ENCODE peak calls at places on chromosomes 6 and 20, in six cellular contexts. P, H, Q, I, R and O are unnamed samples.

GRCh38 chr6:53338304-53338703 is 10.4 kb downstream of the ELOVL5 start:
- DNase-seq in P (no peak), H (no peak), Q (no peak), I (no peak), R (no peak), O (no peak)

GRCh38 chr6:70586114-70586513 is 19.4 kb downstream of the SDHAF4 start:
- DNase-seq in P (no peak), H (no peak), Q (no peak), I (no peak), R (no peak), O (no peak)

GRCh38 chr20:24768977-24769675 is 179.9 kb upstream of the CST7 start:
- DNase-seq in P (no peak), H (no peak), Q (no peak), I (no peak), R (no peak), O (no peak)

GRCh38 chr6:165325609-165326008 is 16.2 kb upstream of the C6orf118 start:
- DNase-seq in P (no peak), H (no peak), Q (no peak), I (no peak), R (no peak), O (no peak)

GRCh38 chr20:57435498-57436222 is 44.5 kb downstream of the RBM38 start:
- DNase-seq in P (no peak), H (peak; percentile 60), Q (no peak), I (peak; percentile 79), R (peak; percentile 98), O (no peak)

GRCh38 chr6:42110683-42111082 is 31.7 kb downstream of the C6orf132 start:
- DNase-seq in P (no peak), H (no peak), Q (no peak), I (no peak), R (no peak), O (no peak)

GRCh38 chr20:46799781-46800180 is 90.3 kb downstream of the SLC2A10 start:
- DNase-seq in P (no peak), H (no peak), Q (no peak), I (no peak), R (no peak), O (no peak)

GRCh38 chr6:56361812-56362211 is 114.4 kb upstream of the COL21A1 start:
- DNase-seq in P (no peak), H (peak; percentile 30), Q (no peak), I (no peak), R (no peak), O (peak; percentile 93)

GRCh38 chr20:43563429-43563828 is 4.6 kb downstream of the SGK2 start:
- DNase-seq in P (no peak), H (no peak), Q (no peak), I (no peak), R (no peak), O (no peak)

GRCh38 chr6:37698264-37699137 is 818 bp upstream of the MDGA1 start:
- DNase-seq in P (peak; percentile 64), H (no peak), Q (peak; percentile 70), I (peak; percentile 53), R (peak; percentile 46), O (peak; percentile 53)

GRCh38 chr6:2237001-2237400 is 8.4 kb downstream of the GMDS start:
- DNase-seq in P (peak; percentile 90), H (peak; percentile 94), Q (peak; percentile 86), I (no peak), R (peak; percentile 88), O (peak; percentile 87)

GRCh38 chr6:2232445-2232844 is 13.0 kb downstream of the GMDS start:
- DNase-seq in P (no peak), H (no peak), Q (no peak), I (no peak), R (no peak), O (no peak)

GRCh38 chr6:2231438-2231837 is 14.0 kb downstream of the GMDS start:
- DNase-seq in P (no peak), H (peak; percentile 72), Q (no peak), I (no peak), R (no peak), O (no peak)

GRCh38 chr6:2240961-2241360 is 4.4 kb downstream of the GMDS start:
- DNase-seq in P (no peak), H (no peak), Q (no peak), I (no peak), R (no peak), O (no peak)

DNA sequence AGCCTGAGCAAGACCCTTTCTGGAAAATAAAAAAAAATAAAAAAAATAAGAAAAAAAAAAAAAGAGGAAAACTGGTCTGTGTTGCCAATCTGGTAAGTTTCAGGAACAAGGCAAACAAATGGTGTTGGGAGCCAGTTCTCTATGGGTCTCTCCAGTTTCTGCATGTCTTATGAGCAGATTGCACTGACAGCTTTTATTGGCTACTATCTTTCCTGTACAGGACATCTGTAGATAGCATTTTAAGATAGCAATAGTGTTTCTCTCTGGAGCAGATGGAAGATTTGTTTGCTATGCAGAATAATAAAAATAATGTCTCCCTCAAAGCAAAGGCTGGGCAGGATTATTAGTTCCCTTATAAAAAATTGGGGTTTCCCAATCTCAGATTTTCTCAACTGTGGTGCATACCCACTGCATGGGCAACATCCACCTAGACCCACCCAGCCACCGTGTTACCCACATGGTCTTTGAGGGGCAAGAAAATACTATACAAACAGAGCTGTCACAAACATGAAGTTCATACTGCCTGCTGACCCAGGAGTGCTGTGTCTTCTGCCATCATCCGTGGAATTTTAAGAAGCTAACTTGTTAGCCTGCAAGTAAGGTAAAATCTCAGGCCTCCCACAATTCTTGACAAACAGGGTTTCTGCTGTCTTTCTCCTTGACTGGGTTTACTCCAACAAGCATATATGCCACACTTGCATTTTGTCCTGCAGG is 9.5 kb downstream of the GMDS start:
- DNase-seq in P (no peak), H (no peak), Q (no peak), I (no peak), R (no peak), O (no peak)
- H3K9me3 ChIP-seq in P (no peaks in the 10 kb centered on the region), H (no peaks in the 10 kb centered on the region), Q (no peaks in the 10 kb centered on the region), I (no peaks in the 10 kb centered on the region), R (no peaks in the 10 kb centered on the region), O (no peaks in the 10 kb centered on the region)

GRCh38 chr6:119148102-119148824 is 69.8 kb upstream of the FAM184A start:
- DNase-seq in P (peak; percentile 91), H (peak; percentile 83), Q (peak; percentile 92), I (peak; percentile 43), R (peak; percentile 70), O (peak; percentile 72)
- H3K9ac ChIP-seq in P (peak overlapping the region; percentile 80), H (no peak overlapping the region), Q (peak overlapping the region; percentile 65), I (no peak overlapping the region), R (no peak overlapping the region), O (no peak overlapping the region)

GRCh38 chr20:36113566-36114247 is 40.8 kb upstream of the EPB41L1 start:
- DNase-seq in P (no peak), H (no peak), Q (no peak), I (no peak), R (no peak), O (no peak)
- H3K4me3 ChIP-seq in P (no peak overlapping the region), H (no peak overlapping the region), Q (no peak overlapping the region), I (no peak overlapping the region), R (no peak overlapping the region), O (no peak overlapping the region)

GRCh38 chr20:7773511-7773910 is 166.7 kb downstream of the HAO1 start:
- DNase-seq in P (no peak), H (peak; percentile 12), Q (no peak), I (no peak), R (peak; percentile 28), O (no peak)
- H3K9me3 ChIP-seq in P (no peaks in the 10 kb centered on the region), H (no peaks in the 10 kb centered on the region), Q (peaks cover 9% of the 10 kb centered on the region), I (no peaks in the 10 kb centered on the region), R (peaks cover 25% of the 10 kb centered on the region), O (no peaks in the 10 kb centered on the region)